ENCODE peak calls at places on chromosomes 16 and 17, in nine cellular contexts. Z, R, I, E, D, B, H, L and T are unnamed samples.

GRCh38 chr17:9816472-9816871 is 5.4 kb downstream of the GSG1L2 start:
- DNase-seq in Z (no peak), R (no peak), I (no peak), E (no peak), D (no peak), B (no peak), H (no peak), L (no peak), T (no peak)

GRCh38 chr17:76709077-76709950 is 1.5 kb downstream of the MXRA7 start:
- DNase-seq in Z (peak), R (peak), I (no peak), E (peak), D (peak), B (no peak), H (peak), L (peak), T (peak)

GRCh38 chr17:8384801-8385335 is 1.9 kb upstream of the RPL26 start:
- DNase-seq in Z (no peak), R (peak), I (no peak), E (peak), D (no peak), B (peak), H (peak), L (no peak), T (no peak)

GRCh38 chr17:3512512-3513171 is 36.8 kb downstream of the ASPA start:
- DNase-seq in Z (peak), R (peak), I (no peak), E (peak), D (peak), B (peak), H (no peak), L (peak), T (no peak)

GRCh38 chr17:77285594-77286390 is 145.0 kb downstream of the SEC14L1 start:
- DNase-seq in Z (peak), R (no peak), I (no peak), E (peak), D (no peak), B (no peak), H (peak), L (peak), T (peak)

GRCh38 chr16:30927789-30928378 is 4.5 kb downstream of the FBXL19 start:
- DNase-seq in Z (peak), R (peak), I (no peak), E (peak), D (peak), B (peak), H (no peak), L (peak), T (peak)

GRCh38 chr17:33038740-33039139 is 47.1 kb downstream of the SPACA3 start:
- DNase-seq in Z (no peak), R (peak), I (no peak), E (peak), D (peak), B (peak), H (no peak), L (peak), T (peak)

GRCh38 chr16:3190949-3191353 is 2.9 kb downstream of the OR1F1 start:
- DNase-seq in Z (no peak), R (no peak), I (no peak), E (no peak), D (no peak), B (no peak), H (no peak), L (no peak), T (no peak)

GRCh38 chr17:41785876-41786226 is 660 bp downstream of the JUP start:
- DNase-seq in Z (peak), R (peak), I (no peak), E (no peak), D (peak), B (peak), H (no peak), L (no peak), T (peak)

GRCh38 chr16:63461248-63461841 is 1425.1 kb upstream of the CDH8 start:
- DNase-seq in Z (no peak), R (peak), I (no peak), E (peak), D (no peak), B (peak), H (no peak), L (no peak), T (peak)

DNA sequence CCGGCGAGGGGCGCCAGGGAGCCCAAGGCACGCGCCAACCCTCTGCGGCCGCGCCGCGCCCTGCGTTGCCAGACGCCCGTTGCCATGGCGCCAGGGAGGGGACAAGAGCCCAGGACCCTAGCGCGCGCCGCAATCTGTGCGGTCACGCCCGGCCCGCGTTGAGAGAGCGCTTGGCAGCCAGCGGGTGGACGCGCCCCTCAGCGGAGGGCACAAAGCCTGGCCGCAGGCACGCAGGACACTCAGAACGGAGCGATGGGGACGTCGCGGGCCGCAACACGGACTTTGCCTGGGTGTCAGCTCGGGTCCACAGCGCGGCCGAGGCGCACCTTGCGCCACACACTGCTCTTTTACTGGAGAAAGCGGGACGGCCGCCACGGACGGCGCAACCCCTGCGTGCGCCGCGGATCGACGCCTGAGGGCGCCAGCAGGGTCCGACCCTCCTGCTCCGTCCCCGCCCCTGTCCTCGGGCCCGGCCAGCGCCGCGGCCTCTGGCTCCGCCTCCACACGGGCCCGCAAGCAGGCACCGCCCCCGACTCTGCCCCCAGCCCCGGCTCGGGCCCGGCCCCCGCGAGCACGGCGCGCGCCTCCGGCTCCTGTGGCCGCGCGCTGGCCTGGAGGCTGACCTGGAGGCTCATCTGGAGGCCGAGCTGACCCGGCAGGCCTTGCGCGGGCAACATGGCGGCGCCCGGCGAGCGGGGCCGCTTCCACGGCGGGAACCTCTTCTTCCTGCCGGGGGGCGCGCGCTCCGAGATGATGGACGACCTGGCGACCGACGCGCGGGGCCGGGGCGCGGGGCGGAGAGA is at the start of gene GFER:
- DNase-seq in Z (peak), R (peak), I (no peak), E (peak), D (peak), B (peak), H (peak), L (peak), T (peak)
- TF ChIP-seq CTCF in Z (peak), R (peak), I (peak), E (peak), D (peak), B (no peak), H (peak), L (no peak), T (peak)

GRCh38 chr17:50175035-50175788 is 9.4 kb downstream of the SGCA start:
- DNase-seq in Z (no peak), R (no peak), I (no peak), E (peak), D (no peak), B (no peak), H (no peak), L (peak), T (no peak)

GRCh38 chr17:50177983-50178834 is 12.4 kb downstream of the SGCA start:
- DNase-seq in Z (peak), R (peak), I (peak), E (peak), D (peak), B (peak), H (peak), L (peak), T (peak)

GRCh38 chr17:50174444-50174843 is 8.6 kb downstream of the SGCA start:
- DNase-seq in Z (no peak), R (no peak), I (no peak), E (no peak), D (no peak), B (no peak), H (no peak), L (peak), T (no peak)

GRCh38 chr17:50177476-50177875 is 11.7 kb downstream of the SGCA start:
- DNase-seq in Z (no peak), R (no peak), I (no peak), E (no peak), D (no peak), B (no peak), H (no peak), L (peak), T (no peak)

GRCh38 chr17:50176559-50177471 is 11.0 kb downstream of the SGCA start:
- DNase-seq in Z (no peak), R (peak), I (no peak), E (no peak), D (no peak), B (no peak), H (no peak), L (peak), T (no peak)
- TF ChIP-seq CTCF in Z (peak), R (peak), I (no peak), E (peak), D (no peak), B (no peak), H (peak), L (no peak), T (peak)

GRCh38 chr17:82022310-82022980 is at the start of gene CENPX:
- DNase-seq in Z (no peak), R (peak), I (no peak), E (no peak), D (no peak), B (no peak), H (no peak), L (no peak), T (no peak)
- TF ChIP-seq CTCF in Z (no peak), R (no peak), I (no peak), E (no peak), D (no peak), B (no peak), H (no peak), L (no peak), T (no peak)

GRCh38 chr16:21101631-21102420 is 48.8 kb downstream of the DNAH3 start:
- DNase-seq in Z (no peak), R (peak), I (no peak), E (peak), D (no peak), B (peak), H (no peak), L (peak), T (peak)
- TF ChIP-seq CTCF in Z (no peak), R (peak), I (peak), E (peak), D (no peak), B (peak), H (peak), L (peak), T (peak)

DNA sequence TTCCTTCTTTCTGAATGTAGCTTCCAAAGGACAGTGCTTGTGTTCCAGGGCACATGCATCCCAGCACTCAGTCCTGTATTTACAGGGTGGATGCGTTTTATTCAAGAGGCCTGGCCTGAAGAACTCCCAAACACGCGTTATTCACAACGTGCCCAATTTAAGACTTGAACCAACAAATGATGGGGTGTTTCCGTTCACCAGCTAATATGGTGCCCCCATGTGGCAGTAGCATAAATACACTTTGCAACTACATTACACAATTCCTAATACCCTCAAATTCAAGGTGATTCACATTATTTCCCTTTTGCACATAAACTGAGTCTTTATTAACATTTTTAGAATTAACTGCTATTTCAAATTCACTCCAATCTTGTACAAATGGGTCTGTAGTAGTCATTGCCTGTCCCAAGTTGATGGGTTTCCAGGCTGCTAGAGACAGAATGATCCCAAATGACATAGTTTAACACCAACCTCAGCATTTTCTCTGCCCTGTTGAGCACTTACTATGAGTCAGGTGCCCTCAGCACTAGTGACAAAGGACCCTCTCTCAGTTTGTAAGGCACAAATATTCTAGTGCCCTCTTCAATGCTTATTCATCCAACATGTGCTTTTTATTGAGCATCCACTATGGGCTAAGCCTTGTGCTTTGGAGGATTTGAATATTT is 26.9 kb downstream of the HSD17B2 start:
- DNase-seq in Z (no peak), R (no peak), I (no peak), E (peak), D (no peak), B (no peak), H (no peak), L (no peak), T (no peak)
- TF ChIP-seq CTCF in Z (no peak), R (peak), I (peak), E (peak), D (no peak), B (peak), H (peak), L (peak), T (peak)